ENCODE peak calls at places on chromosomes 13 and 19, in nine cellular contexts. One of them, this sample, is unnamed.

GRCh38 chr19:55095260-55096060 is 19.8 kb downstream of the EPS8L1 start:
- DNase-seq in heart left ventricle: no peak
- DNase-seq in foreskin fibroblast: no peak
- DNase-seq in uterus: no peak
- DNase-seq in nephron progenitor cell: peak; percentile 19
- DNase-seq in left ventricle myocardium inferior: no peak
- DNase-seq in lower lobe of right lung: no peak
- DNase-seq in GM10248: no peak
- DNase-seq in fibroblast of pulmonary artery: no peak
- DNase-seq in this sample: no peak

GRCh38 chr19:28401739-28402138 is 811.2 kb downstream of the UQCRFS1 start:
- DNase-seq in uterus: no peak
- DNase-seq in lower lobe of right lung: no peak
- DNase-seq in GM10248: no peak
- DNase-seq in foreskin fibroblast: no peak
- DNase-seq in fibroblast of pulmonary artery: no peak
- DNase-seq in left ventricle myocardium inferior: no peak
- DNase-seq in heart left ventricle: no peak
- DNase-seq in nephron progenitor cell: no peak
- DNase-seq in this sample: no peak

GRCh38 chr19:53864308-53864836 is 3.3 kb upstream of the MYADM start:
- DNase-seq in uterus: no peak
- DNase-seq in fibroblast of pulmonary artery: no peak
- DNase-seq in left ventricle myocardium inferior: no peak
- DNase-seq in foreskin fibroblast: no peak
- DNase-seq in heart left ventricle: no peak
- DNase-seq in GM10248: no peak
- DNase-seq in nephron progenitor cell: no peak
- DNase-seq in lower lobe of right lung: no peak
- DNase-seq in this sample: no peak

GRCh38 chr19:16204005-16204294 is 6.2 kb downstream of the AP1M1 start:
- DNase-seq in GM10248: no peak
- DNase-seq in fibroblast of pulmonary artery: no peak
- DNase-seq in nephron progenitor cell: no peak
- DNase-seq in left ventricle myocardium inferior: no peak
- DNase-seq in uterus: no peak
- DNase-seq in foreskin fibroblast: no peak
- DNase-seq in heart left ventricle: no peak
- DNase-seq in lower lobe of right lung: no peak
- DNase-seq in this sample: no peak

GRCh38 chr19:50667177-50667758 is 18.0 kb downstream of the C19orf81 start:
- DNase-seq in lower lobe of right lung: no peak
- DNase-seq in nephron progenitor cell: peak; percentile 41
- DNase-seq in uterus: no peak
- DNase-seq in foreskin fibroblast: no peak
- DNase-seq in heart left ventricle: no peak
- DNase-seq in GM10248: no peak
- DNase-seq in left ventricle myocardium inferior: no peak
- DNase-seq in fibroblast of pulmonary artery: no peak
- DNase-seq in this sample: no peak

GRCh38 chr19:5147971-5148793 is 179.3 kb downstream of the KDM4B start:
- DNase-seq in nephron progenitor cell: no peak
- DNase-seq in foreskin fibroblast: no peak
- DNase-seq in lower lobe of right lung: no peak
- DNase-seq in heart left ventricle: peak; percentile 29
- DNase-seq in GM10248: no peak
- DNase-seq in fibroblast of pulmonary artery: no peak
- DNase-seq in left ventricle myocardium inferior: peak; percentile 10
- DNase-seq in uterus: no peak
- DNase-seq in this sample: no peak

GRCh38 chr19:3753631-3754410 is 7.7 kb downstream of the APBA3 start:
- DNase-seq in foreskin fibroblast: no peak
- DNase-seq in nephron progenitor cell: no peak
- DNase-seq in uterus: no peak
- DNase-seq in lower lobe of right lung: no peak
- DNase-seq in GM10248: no peak
- DNase-seq in left ventricle myocardium inferior: no peak
- DNase-seq in heart left ventricle: no peak
- DNase-seq in fibroblast of pulmonary artery: no peak
- DNase-seq in this sample: no peak

GRCh38 chr13:24985102-24985501 is 110.8 kb upstream of the PABPC3 start:
- DNase-seq in foreskin fibroblast: no peak
- DNase-seq in GM10248: no peak
- DNase-seq in uterus: no peak
- DNase-seq in fibroblast of pulmonary artery: no peak
- DNase-seq in left ventricle myocardium inferior: no peak
- DNase-seq in nephron progenitor cell: no peak
- DNase-seq in lower lobe of right lung: no peak
- DNase-seq in heart left ventricle: no peak
- DNase-seq in this sample: no peak

GRCh38 chr19:48006762-48007161 is 12.3 kb downstream of the ELSPBP1 start:
- DNase-seq in heart left ventricle: no peak
- DNase-seq in nephron progenitor cell: no peak
- DNase-seq in fibroblast of pulmonary artery: no peak
- DNase-seq in uterus: no peak
- DNase-seq in left ventricle myocardium inferior: no peak
- DNase-seq in lower lobe of right lung: no peak
- DNase-seq in foreskin fibroblast: no peak
- DNase-seq in GM10248: no peak
- DNase-seq in this sample: no peak

GRCh38 chr13:81379183-81379582 is 1038.3 kb upstream of the SPRY2 start:
- DNase-seq in heart left ventricle: no peak
- DNase-seq in fibroblast of pulmonary artery: no peak
- DNase-seq in left ventricle myocardium inferior: no peak
- DNase-seq in foreskin fibroblast: no peak
- DNase-seq in lower lobe of right lung: no peak
- DNase-seq in nephron progenitor cell: no peak
- DNase-seq in uterus: no peak
- DNase-seq in GM10248: no peak
- DNase-seq in this sample: no peak

GRCh38 chr19:12884926-12885748 is 1.9 kb downstream of the KLF1 start:
- DNase-seq in left ventricle myocardium inferior: peak; percentile 60
- DNase-seq in heart left ventricle: peak; percentile 74
- DNase-seq in lower lobe of right lung: peak; percentile 94
- DNase-seq in nephron progenitor cell: peak; percentile 71
- DNase-seq in uterus: no peak
- DNase-seq in foreskin fibroblast: no peak
- DNase-seq in fibroblast of pulmonary artery: peak; percentile 60
- DNase-seq in GM10248: peak; percentile 80
- DNase-seq in this sample: no peak

GRCh38 chr13:30204564-30204963 is 102.8 kb downstream of the KATNAL1 start:
- DNase-seq in fibroblast of pulmonary artery: no peak
- DNase-seq in lower lobe of right lung: no peak
- DNase-seq in uterus: no peak
- DNase-seq in left ventricle myocardium inferior: no peak
- DNase-seq in foreskin fibroblast: no peak
- DNase-seq in GM10248: peak; percentile 26
- DNase-seq in nephron progenitor cell: no peak
- DNase-seq in heart left ventricle: no peak
- DNase-seq in this sample: no peak

GRCh38 chr13:75469087-75469486 is 12.9 kb downstream of the TBC1D4 start:
- DNase-seq in left ventricle myocardium inferior: no peak
- DNase-seq in uterus: no peak
- DNase-seq in heart left ventricle: no peak
- DNase-seq in foreskin fibroblast: no peak
- DNase-seq in nephron progenitor cell: peak; percentile 5
- DNase-seq in GM10248: no peak
- DNase-seq in lower lobe of right lung: no peak
- DNase-seq in fibroblast of pulmonary artery: no peak
- DNase-seq in this sample: no peak

GRCh38 chr19:3275583-3276340 is 51.3 kb downstream of the CELF5 start:
- DNase-seq in fibroblast of pulmonary artery: peak; percentile 78
- DNase-seq in uterus: peak; percentile 42
- DNase-seq in foreskin fibroblast: peak; percentile 66
- DNase-seq in lower lobe of right lung: peak; percentile 76
- DNase-seq in GM10248: peak; percentile 98
- DNase-seq in nephron progenitor cell: peak; percentile 96
- DNase-seq in heart left ventricle: peak; percentile 64
- DNase-seq in left ventricle myocardium inferior: peak; percentile 32
- DNase-seq in this sample: peak; percentile 55

GRCh38 chr19:21256722-21257121 is 72.5 kb downstream of the ZNF708 start:
- DNase-seq in uterus: no peak
- DNase-seq in lower lobe of right lung: no peak
- DNase-seq in heart left ventricle: no peak
- DNase-seq in foreskin fibroblast: no peak
- DNase-seq in nephron progenitor cell: no peak
- DNase-seq in left ventricle myocardium inferior: no peak
- DNase-seq in GM10248: no peak
- DNase-seq in fibroblast of pulmonary artery: peak; percentile 21
- DNase-seq in this sample: peak; percentile 26
- TF ChIP-seq CTCF in uterus: no peak
- TF ChIP-seq CTCF in lower lobe of right lung: peak; percentile 19
- TF ChIP-seq CTCF in heart left ventricle: peak; percentile 6
- TF ChIP-seq CTCF in foreskin fibroblast: peak; percentile 4
- TF ChIP-seq CTCF in nephron progenitor cell: no peak
- TF ChIP-seq CTCF in left ventricle myocardium inferior: peak; percentile 38
- TF ChIP-seq CTCF in GM10248: no peak
- TF ChIP-seq CTCF in fibroblast of pulmonary artery: peak; percentile 12
- TF ChIP-seq CTCF in this sample: peak; percentile 63

GRCh38 chr13:77434289-77434688 is 101.2 kb upstream of the SCEL start:
- DNase-seq in heart left ventricle: no peak
- DNase-seq in nephron progenitor cell: no peak
- DNase-seq in GM10248: no peak
- DNase-seq in foreskin fibroblast: no peak
- DNase-seq in left ventricle myocardium inferior: no peak
- DNase-seq in fibroblast of pulmonary artery: no peak
- DNase-seq in uterus: no peak
- DNase-seq in lower lobe of right lung: no peak
- DNase-seq in this sample: no peak

GRCh38 chr13:77429320-77430142 is 102.6 kb upstream of the MYCBP2 start:
- DNase-seq in heart left ventricle: no peak
- DNase-seq in foreskin fibroblast: no peak
- DNase-seq in nephron progenitor cell: no peak
- DNase-seq in left ventricle myocardium inferior: no peak
- DNase-seq in lower lobe of right lung: no peak
- DNase-seq in fibroblast of pulmonary artery: no peak
- DNase-seq in uterus: no peak
- DNase-seq in GM10248: peak; percentile 39
- DNase-seq in this sample: peak; percentile 7

GRCh38 chr13:77430377-77430951 is 103.6 kb upstream of the MYCBP2 start:
- DNase-seq in uterus: no peak
- DNase-seq in fibroblast of pulmonary artery: no peak
- DNase-seq in lower lobe of right lung: no peak
- DNase-seq in foreskin fibroblast: no peak
- DNase-seq in left ventricle myocardium inferior: no peak
- DNase-seq in heart left ventricle: no peak
- DNase-seq in GM10248: no peak
- DNase-seq in nephron progenitor cell: no peak
- DNase-seq in this sample: no peak

GRCh38 chr13:77425705-77426104 is 98.8 kb upstream of the MYCBP2 start:
- DNase-seq in GM10248: no peak
- DNase-seq in uterus: no peak
- DNase-seq in fibroblast of pulmonary artery: no peak
- DNase-seq in left ventricle myocardium inferior: no peak
- DNase-seq in lower lobe of right lung: no peak
- DNase-seq in foreskin fibroblast: no peak
- DNase-seq in heart left ventricle: no peak
- DNase-seq in nephron progenitor cell: no peak
- DNase-seq in this sample: no peak

DNA sequence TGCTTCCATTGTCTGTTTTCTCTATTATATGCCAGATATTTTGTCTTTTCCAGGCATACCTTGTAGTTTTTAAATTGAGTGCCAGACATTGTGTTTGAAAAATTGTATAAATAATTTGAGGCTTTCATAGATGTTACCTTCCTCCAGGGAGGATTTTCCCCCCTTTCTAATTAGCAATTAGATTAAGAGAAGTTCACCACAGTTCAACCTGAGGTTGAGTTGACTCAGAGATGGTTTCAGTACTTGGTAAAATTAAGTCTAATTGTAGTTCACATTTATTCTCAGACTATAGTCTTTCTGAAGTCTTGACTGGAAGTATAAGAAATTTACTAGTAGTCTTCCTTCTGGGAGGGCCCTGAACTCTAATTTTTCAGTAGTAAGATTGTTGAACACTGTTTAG is 104.1 kb upstream of the SCEL start:
- DNase-seq in lower lobe of right lung: no peak
- DNase-seq in GM10248: no peak
- DNase-seq in nephron progenitor cell: no peak
- DNase-seq in foreskin fibroblast: no peak
- DNase-seq in heart left ventricle: no peak
- DNase-seq in left ventricle myocardium inferior: no peak
- DNase-seq in uterus: no peak
- DNase-seq in fibroblast of pulmonary artery: no peak
- DNase-seq in this sample: no peak
- TF ChIP-seq CTCF in lower lobe of right lung: no peak
- TF ChIP-seq CTCF in GM10248: no peak
- TF ChIP-seq CTCF in nephron progenitor cell: no peak
- TF ChIP-seq CTCF in foreskin fibroblast: no peak
- TF ChIP-seq CTCF in heart left ventricle: no peak
- TF ChIP-seq CTCF in left ventricle myocardium inferior: no peak
- TF ChIP-seq CTCF in uterus: no peak
- TF ChIP-seq CTCF in fibroblast of pulmonary artery: no peak
- TF ChIP-seq CTCF in this sample: no peak

DNA sequence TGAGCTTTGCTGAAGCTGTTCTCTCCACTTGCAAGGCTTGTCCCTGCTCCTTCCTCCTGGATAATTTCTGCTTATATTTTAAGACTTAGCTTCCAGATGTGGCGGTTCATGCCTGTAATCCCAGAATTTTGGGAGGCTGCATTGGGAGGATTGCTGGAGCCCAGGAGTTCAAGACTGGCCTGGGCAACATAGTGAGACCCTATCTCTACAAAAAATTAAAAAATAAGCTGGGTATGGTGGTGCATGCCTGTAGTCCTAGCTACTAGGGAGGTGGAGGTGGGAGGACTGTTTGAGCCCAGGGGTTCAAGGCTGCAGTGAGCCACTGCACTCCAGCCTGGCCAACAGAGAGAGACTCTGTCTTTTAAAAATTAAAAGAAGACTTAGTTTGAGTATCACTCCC is 31.6 kb downstream of the CEBPA start:
- DNase-seq in foreskin fibroblast: no peak
- DNase-seq in uterus: no peak
- DNase-seq in fibroblast of pulmonary artery: no peak
- DNase-seq in heart left ventricle: no peak
- DNase-seq in left ventricle myocardium inferior: no peak
- DNase-seq in lower lobe of right lung: no peak
- DNase-seq in nephron progenitor cell: no peak
- DNase-seq in GM10248: no peak
- DNase-seq in this sample: no peak
- TF ChIP-seq CTCF in foreskin fibroblast: no peak
- TF ChIP-seq CTCF in uterus: no peak
- TF ChIP-seq CTCF in fibroblast of pulmonary artery: no peak
- TF ChIP-seq CTCF in heart left ventricle: no peak
- TF ChIP-seq CTCF in left ventricle myocardium inferior: no peak
- TF ChIP-seq CTCF in lower lobe of right lung: no peak
- TF ChIP-seq CTCF in nephron progenitor cell: no peak
- TF ChIP-seq CTCF in GM10248: no peak
- TF ChIP-seq CTCF in this sample: no peak

GRCh38 chr13:37769078-37769477 is 100.5 kb downstream of the TRPC4 start:
- DNase-seq in left ventricle myocardium inferior: no peak
- DNase-seq in foreskin fibroblast: no peak
- DNase-seq in fibroblast of pulmonary artery: peak; percentile 26
- DNase-seq in uterus: no peak
- DNase-seq in nephron progenitor cell: no peak
- DNase-seq in heart left ventricle: no peak
- DNase-seq in GM10248: no peak
- DNase-seq in lower lobe of right lung: no peak
- DNase-seq in this sample: no peak
- TF ChIP-seq CTCF in left ventricle myocardium inferior: peak; percentile 45
- TF ChIP-seq CTCF in foreskin fibroblast: no peak
- TF ChIP-seq CTCF in fibroblast of pulmonary artery: peak; percentile 31
- TF ChIP-seq CTCF in uterus: no peak
- TF ChIP-seq CTCF in nephron progenitor cell: no peak
- TF ChIP-seq CTCF in heart left ventricle: peak; percentile 8
- TF ChIP-seq CTCF in GM10248: no peak
- TF ChIP-seq CTCF in lower lobe of right lung: no peak
- TF ChIP-seq CTCF in this sample: peak; percentile 63